ENCODE peak calls at places on chromosomes 12 and 14, in eight cellular contexts. One of them, this sample, is unnamed.

GRCh38 chr12:6778212-6778570 is 5.9 kb downstream of the LAG3 start:
- DNase-seq in glutamatergic neuron: peak; percentile 77
- DNase-seq in neural crest cell: no peak
- DNase-seq in psoas muscle: peak; percentile 67
- DNase-seq in GM20000: no peak
- DNase-seq in left ventricle myocardium inferior: peak; percentile 43
- DNase-seq in bronchial epithelial cell: no peak
- DNase-seq in mesothelial cell of epicardium: no peak
- DNase-seq in this sample: no peak

GRCh38 chr12:106089935-106090334 is 48.8 kb downstream of the NUAK1 start:
- DNase-seq in glutamatergic neuron: no peak
- DNase-seq in neural crest cell: no peak
- DNase-seq in psoas muscle: peak; percentile 71
- DNase-seq in GM20000: no peak
- DNase-seq in left ventricle myocardium inferior: no peak
- DNase-seq in bronchial epithelial cell: no peak
- DNase-seq in mesothelial cell of epicardium: no peak
- DNase-seq in this sample: no peak

GRCh38 chr12:105843989-105844768 is 294.6 kb downstream of the NUAK1 start:
- DNase-seq in glutamatergic neuron: no peak
- DNase-seq in neural crest cell: no peak
- DNase-seq in psoas muscle: peak; percentile 70
- DNase-seq in GM20000: no peak
- DNase-seq in left ventricle myocardium inferior: no peak
- DNase-seq in bronchial epithelial cell: no peak
- DNase-seq in mesothelial cell of epicardium: no peak
- DNase-seq in this sample: no peak

GRCh38 chr12:77720258-77720657 is 110.4 kb upstream of the NAV3 start:
- DNase-seq in glutamatergic neuron: no peak
- DNase-seq in neural crest cell: no peak
- DNase-seq in psoas muscle: no peak
- DNase-seq in GM20000: no peak
- DNase-seq in left ventricle myocardium inferior: no peak
- DNase-seq in bronchial epithelial cell: no peak
- DNase-seq in mesothelial cell of epicardium: no peak
- DNase-seq in this sample: no peak

GRCh38 chr12:110355080-110355479 is 48.4 kb downstream of the ANAPC7 start:
- DNase-seq in glutamatergic neuron: no peak
- DNase-seq in neural crest cell: peak; percentile 19
- DNase-seq in psoas muscle: no peak
- DNase-seq in GM20000: peak; percentile 53
- DNase-seq in left ventricle myocardium inferior: no peak
- DNase-seq in bronchial epithelial cell: peak; percentile 63
- DNase-seq in mesothelial cell of epicardium: no peak
- DNase-seq in this sample: no peak

GRCh38 chr12:116156614-116157013 is 120.9 kb downstream of the MED13L start:
- DNase-seq in glutamatergic neuron: no peak
- DNase-seq in neural crest cell: no peak
- DNase-seq in psoas muscle: no peak
- DNase-seq in GM20000: no peak
- DNase-seq in left ventricle myocardium inferior: no peak
- DNase-seq in bronchial epithelial cell: no peak
- DNase-seq in mesothelial cell of epicardium: no peak
- DNase-seq in this sample: no peak

GRCh38 chr12:110135012-110135411 is 10.9 kb downstream of the IFT81 start:
- DNase-seq in glutamatergic neuron: no peak
- DNase-seq in neural crest cell: no peak
- DNase-seq in psoas muscle: no peak
- DNase-seq in GM20000: no peak
- DNase-seq in left ventricle myocardium inferior: no peak
- DNase-seq in bronchial epithelial cell: peak; percentile 38
- DNase-seq in mesothelial cell of epicardium: no peak
- DNase-seq in this sample: no peak

GRCh38 chr12:130162771-130163460 is 652 bp downstream of the FZD10 start:
- DNase-seq in glutamatergic neuron: peak; percentile 24
- DNase-seq in neural crest cell: no peak
- DNase-seq in psoas muscle: no peak
- DNase-seq in GM20000: no peak
- DNase-seq in left ventricle myocardium inferior: no peak
- DNase-seq in bronchial epithelial cell: no peak
- DNase-seq in mesothelial cell of epicardium: no peak
- DNase-seq in this sample: no peak

GRCh38 chr14:63383776-63384367 is 65.1 kb upstream of the GPHB5 start:
- DNase-seq in glutamatergic neuron: no peak
- DNase-seq in neural crest cell: no peak
- DNase-seq in psoas muscle: no peak
- DNase-seq in GM20000: peak; percentile 33
- DNase-seq in left ventricle myocardium inferior: no peak
- DNase-seq in bronchial epithelial cell: no peak
- DNase-seq in mesothelial cell of epicardium: no peak
- DNase-seq in this sample: no peak

GRCh38 chr12:28051516-28052456 is 79.3 kb upstream of the PTHLH start:
- DNase-seq in glutamatergic neuron: no peak
- DNase-seq in neural crest cell: no peak
- DNase-seq in psoas muscle: no peak
- DNase-seq in GM20000: no peak
- DNase-seq in left ventricle myocardium inferior: no peak
- DNase-seq in bronchial epithelial cell: peak; percentile 39
- DNase-seq in mesothelial cell of epicardium: no peak
- DNase-seq in this sample: no peak

GRCh38 chr14:77088219-77088618 is 9.8 kb upstream of the CIPC start:
- DNase-seq in glutamatergic neuron: no peak
- DNase-seq in neural crest cell: no peak
- DNase-seq in psoas muscle: no peak
- DNase-seq in GM20000: no peak
- DNase-seq in left ventricle myocardium inferior: no peak
- DNase-seq in bronchial epithelial cell: peak; percentile 97
- DNase-seq in mesothelial cell of epicardium: no peak
- DNase-seq in this sample: no peak

GRCh38 chr14:100391777-100392176 is 68.6 kb downstream of the SLC25A47 start:
- DNase-seq in glutamatergic neuron: no peak
- DNase-seq in neural crest cell: no peak
- DNase-seq in psoas muscle: no peak
- DNase-seq in GM20000: no peak
- DNase-seq in left ventricle myocardium inferior: no peak
- DNase-seq in bronchial epithelial cell: no peak
- DNase-seq in mesothelial cell of epicardium: no peak
- DNase-seq in this sample: no peak

GRCh38 chr12:6950944-6951540 is at the start of gene PTPN6:
- DNase-seq in glutamatergic neuron: no peak
- DNase-seq in neural crest cell: no peak
- DNase-seq in psoas muscle: peak; percentile 81
- DNase-seq in GM20000: peak; percentile 54
- DNase-seq in left ventricle myocardium inferior: peak; percentile 72
- DNase-seq in bronchial epithelial cell: no peak
- DNase-seq in mesothelial cell of epicardium: no peak
- DNase-seq in this sample: no peak

GRCh38 chr12:68612675-68613074 is 2.0 kb downstream of the RAP1B start:
- DNase-seq in glutamatergic neuron: no peak
- DNase-seq in neural crest cell: no peak
- DNase-seq in psoas muscle: no peak
- DNase-seq in GM20000: no peak
- DNase-seq in left ventricle myocardium inferior: no peak
- DNase-seq in bronchial epithelial cell: no peak
- DNase-seq in mesothelial cell of epicardium: no peak
- DNase-seq in this sample: no peak

GRCh38 chr12:6288235-6288634 is 22.2 kb upstream of the PLEKHG6 start:
- DNase-seq in glutamatergic neuron: no peak
- DNase-seq in neural crest cell: no peak
- DNase-seq in psoas muscle: no peak
- DNase-seq in GM20000: no peak
- DNase-seq in left ventricle myocardium inferior: no peak
- DNase-seq in bronchial epithelial cell: peak; percentile 98
- DNase-seq in mesothelial cell of epicardium: no peak
- DNase-seq in this sample: no peak

GRCh38 chr12:92608418-92609091 is 94.2 kb upstream of the PLEKHG7 start:
- DNase-seq in glutamatergic neuron: no peak
- DNase-seq in neural crest cell: no peak
- DNase-seq in psoas muscle: no peak
- DNase-seq in GM20000: peak; percentile 25
- DNase-seq in left ventricle myocardium inferior: no peak
- DNase-seq in bronchial epithelial cell: peak; percentile 75
- DNase-seq in mesothelial cell of epicardium: no peak
- DNase-seq in this sample: no peak

GRCh38 chr12:991350-992278 is 591 bp downstream of the ERC1 start:
- DNase-seq in glutamatergic neuron: no peak
- DNase-seq in neural crest cell: no peak
- DNase-seq in psoas muscle: no peak
- DNase-seq in GM20000: no peak
- DNase-seq in left ventricle myocardium inferior: no peak
- DNase-seq in bronchial epithelial cell: peak; percentile 9
- DNase-seq in mesothelial cell of epicardium: no peak
- DNase-seq in this sample: no peak

GRCh38 chr14:36652542-36653201 is 9.0 kb upstream of the PAX9 start:
- DNase-seq in glutamatergic neuron: no peak
- DNase-seq in neural crest cell: no peak
- DNase-seq in psoas muscle: no peak
- DNase-seq in GM20000: no peak
- DNase-seq in left ventricle myocardium inferior: no peak
- DNase-seq in bronchial epithelial cell: no peak
- DNase-seq in mesothelial cell of epicardium: no peak
- DNase-seq in this sample: no peak

GRCh38 chr14:37988472-37988871 is 219.2 kb upstream of the SSTR1 start:
- DNase-seq in glutamatergic neuron: no peak
- DNase-seq in neural crest cell: no peak
- DNase-seq in psoas muscle: no peak
- DNase-seq in GM20000: no peak
- DNase-seq in left ventricle myocardium inferior: no peak
- DNase-seq in bronchial epithelial cell: no peak
- DNase-seq in mesothelial cell of epicardium: no peak
- DNase-seq in this sample: no peak

GRCh38 chr14:71103662-71104484 is 196.6 kb downstream of the PCNX1 start:
- DNase-seq in glutamatergic neuron: no peak
- DNase-seq in neural crest cell: no peak
- DNase-seq in psoas muscle: no peak
- DNase-seq in GM20000: peak; percentile 57
- DNase-seq in left ventricle myocardium inferior: no peak
- DNase-seq in bronchial epithelial cell: peak; percentile 62
- DNase-seq in mesothelial cell of epicardium: no peak
- DNase-seq in this sample: no peak

GRCh38 chr14:69354383-69355154 is 43.5 kb downstream of the ERH start:
- DNase-seq in glutamatergic neuron: no peak
- DNase-seq in neural crest cell: no peak
- DNase-seq in psoas muscle: no peak
- DNase-seq in GM20000: peak; percentile 84
- DNase-seq in left ventricle myocardium inferior: no peak
- DNase-seq in bronchial epithelial cell: peak; percentile 41
- DNase-seq in mesothelial cell of epicardium: no peak
- DNase-seq in this sample: no peak

GRCh38 chr12:51590347-51591019 is 550 bp upstream of the SCN8A start:
- DNase-seq in glutamatergic neuron: peak; percentile 93
- DNase-seq in neural crest cell: peak; percentile 87
- DNase-seq in psoas muscle: peak; percentile 58
- DNase-seq in GM20000: peak; percentile 93
- DNase-seq in left ventricle myocardium inferior: peak; percentile 57
- DNase-seq in bronchial epithelial cell: no peak
- DNase-seq in mesothelial cell of epicardium: peak; percentile 83
- DNase-seq in this sample: no peak
- TF ChIP-seq CTCF in glutamatergic neuron: peak; percentile 61
- TF ChIP-seq CTCF in neural crest cell: peak; percentile 75
- TF ChIP-seq CTCF in psoas muscle: peak; percentile 46
- TF ChIP-seq CTCF in GM20000: peak; percentile 90
- TF ChIP-seq CTCF in left ventricle myocardium inferior: peak; percentile 64
- TF ChIP-seq CTCF in bronchial epithelial cell: peak; percentile 50
- TF ChIP-seq CTCF in mesothelial cell of epicardium: peak; percentile 45
- TF ChIP-seq CTCF in this sample: peak; percentile 52

GRCh38 chr12:32896438-32897275 is at the start of gene PKP2:
- DNase-seq in glutamatergic neuron: peak; percentile 64
- DNase-seq in neural crest cell: peak; percentile 46
- DNase-seq in psoas muscle: peak; percentile 67
- DNase-seq in GM20000: peak; percentile 72
- DNase-seq in left ventricle myocardium inferior: peak; percentile 58
- DNase-seq in bronchial epithelial cell: peak; percentile 92
- DNase-seq in mesothelial cell of epicardium: peak; percentile 79
- DNase-seq in this sample: no peak
- TF ChIP-seq CTCF in glutamatergic neuron: no peak
- TF ChIP-seq CTCF in neural crest cell: no peak
- TF ChIP-seq CTCF in psoas muscle: no peak
- TF ChIP-seq CTCF in GM20000: no peak
- TF ChIP-seq CTCF in left ventricle myocardium inferior: no peak
- TF ChIP-seq CTCF in bronchial epithelial cell: no peak
- TF ChIP-seq CTCF in mesothelial cell of epicardium: no peak
- TF ChIP-seq CTCF in this sample: no peak

DNA sequence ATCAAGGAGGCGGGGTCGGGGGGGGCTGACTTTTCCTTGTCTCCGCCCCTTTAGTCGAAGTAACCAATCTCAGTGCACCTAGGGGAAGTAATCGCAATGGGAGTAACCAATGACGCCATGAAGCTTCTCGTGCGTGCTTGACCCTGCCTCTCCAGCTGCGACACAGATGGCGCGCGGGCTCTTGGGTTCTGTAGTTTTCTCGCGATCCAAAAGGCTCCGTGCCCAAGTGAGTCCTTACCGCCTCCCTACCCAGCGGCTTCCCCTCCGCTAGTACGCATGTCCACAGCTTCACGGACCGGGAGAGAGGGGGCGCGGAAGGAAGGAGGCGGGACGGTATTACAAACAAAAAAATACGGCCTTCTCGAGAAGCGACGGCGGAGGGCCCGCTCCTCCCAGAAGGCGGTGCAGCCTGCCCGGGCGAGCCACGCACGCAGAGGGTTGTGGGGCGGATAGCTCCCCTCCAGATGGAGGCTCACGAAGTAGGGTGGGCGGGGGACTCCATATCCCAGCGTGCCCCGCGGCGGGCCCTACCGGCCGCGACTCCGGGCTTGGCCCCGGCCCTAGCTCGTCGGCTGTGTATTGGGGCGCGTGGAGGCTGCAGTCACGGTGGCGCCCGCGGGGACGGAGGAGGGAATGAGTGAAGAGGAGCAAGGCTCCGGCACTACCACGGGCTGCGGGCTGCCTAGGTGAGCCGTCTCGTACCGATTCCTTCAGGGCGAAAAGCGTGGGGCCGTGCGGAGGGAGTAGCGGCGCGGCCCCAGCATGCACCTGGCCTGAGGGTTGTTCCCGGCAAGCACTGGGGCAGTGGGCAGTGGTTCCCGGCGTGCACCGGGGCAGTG is at the start of gene TARBP2:
- DNase-seq in glutamatergic neuron: peak; percentile 97
- DNase-seq in neural crest cell: peak; percentile 96
- DNase-seq in psoas muscle: peak; percentile 98
- DNase-seq in GM20000: peak; percentile 97
- DNase-seq in left ventricle myocardium inferior: peak; percentile 98
- DNase-seq in bronchial epithelial cell: peak; percentile 98
- DNase-seq in mesothelial cell of epicardium: peak; percentile 97
- DNase-seq in this sample: peak; percentile 100
- TF ChIP-seq CTCF in glutamatergic neuron: no peak
- TF ChIP-seq CTCF in neural crest cell: no peak
- TF ChIP-seq CTCF in psoas muscle: no peak
- TF ChIP-seq CTCF in GM20000: no peak
- TF ChIP-seq CTCF in left ventricle myocardium inferior: peak; percentile 26
- TF ChIP-seq CTCF in bronchial epithelial cell: no peak
- TF ChIP-seq CTCF in mesothelial cell of epicardium: no peak
- TF ChIP-seq CTCF in this sample: no peak

DNA sequence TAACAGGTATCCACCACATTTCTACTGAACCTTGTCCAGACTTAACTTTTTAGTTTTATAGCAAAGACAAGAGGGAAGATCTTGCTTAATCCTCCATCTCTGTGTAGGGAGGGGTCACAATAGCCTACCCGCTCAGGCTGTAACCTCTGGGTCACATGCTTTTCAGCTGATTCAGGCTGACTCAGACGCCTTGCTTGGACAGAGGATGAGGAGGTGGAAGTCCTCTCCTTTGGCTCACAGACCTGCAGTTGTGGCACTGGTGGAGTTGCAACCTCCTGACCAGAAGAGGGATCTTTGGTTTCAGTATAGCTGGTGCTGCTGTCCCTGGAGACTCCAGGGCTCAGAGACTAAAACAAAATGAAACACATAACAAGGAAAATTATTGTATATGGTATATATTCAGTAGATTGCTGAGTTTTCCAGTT is 16.2 kb downstream of the ACIN1 start:
- DNase-seq in glutamatergic neuron: no peak
- DNase-seq in neural crest cell: no peak
- DNase-seq in psoas muscle: peak; percentile 85
- DNase-seq in GM20000: no peak
- DNase-seq in left ventricle myocardium inferior: no peak
- DNase-seq in bronchial epithelial cell: peak; percentile 94
- DNase-seq in mesothelial cell of epicardium: no peak
- DNase-seq in this sample: peak; percentile 91
- TF ChIP-seq CTCF in glutamatergic neuron: no peak
- TF ChIP-seq CTCF in neural crest cell: no peak
- TF ChIP-seq CTCF in psoas muscle: no peak
- TF ChIP-seq CTCF in GM20000: no peak
- TF ChIP-seq CTCF in left ventricle myocardium inferior: no peak
- TF ChIP-seq CTCF in bronchial epithelial cell: no peak
- TF ChIP-seq CTCF in mesothelial cell of epicardium: no peak
- TF ChIP-seq CTCF in this sample: no peak

This sample was measured in right atrium auricular region.